ENCODE peak calls at places on chromosomes 6 and 20, in eight cellular contexts. One of them, this sample, is unnamed.

GRCh38 chr20:59829415-59830106 is 103.9 kb downstream of the SYCP2 start:
- DNase-seq in heart left ventricle: no peak
- DNase-seq in AG10803: no peak
- DNase-seq in neural crest cell: no peak
- DNase-seq in cardiac muscle cell: no peak
- DNase-seq in Calu3: no peak
- DNase-seq in dorsolateral prefrontal cortex: no peak
- DNase-seq in GM10248: peak
- DNase-seq in this sample: no peak

GRCh38 chr20:36463212-36464061 is 77.9 kb upstream of the MYL9 start:
- DNase-seq in heart left ventricle: no peak
- DNase-seq in AG10803: no peak
- DNase-seq in neural crest cell: no peak
- DNase-seq in cardiac muscle cell: no peak
- DNase-seq in Calu3: no peak
- DNase-seq in dorsolateral prefrontal cortex: no peak
- DNase-seq in GM10248: no peak
- DNase-seq in this sample: no peak

GRCh38 chr20:55353206-55353605 is 652.1 kb downstream of the CBLN4 start:
- DNase-seq in heart left ventricle: no peak
- DNase-seq in AG10803: no peak
- DNase-seq in neural crest cell: no peak
- DNase-seq in cardiac muscle cell: no peak
- DNase-seq in Calu3: no peak
- DNase-seq in dorsolateral prefrontal cortex: no peak
- DNase-seq in GM10248: no peak
- DNase-seq in this sample: no peak

GRCh38 chr20:57092900-57093238 is 173.6 kb downstream of the BMP7 start:
- DNase-seq in heart left ventricle: no peak
- DNase-seq in AG10803: no peak
- DNase-seq in neural crest cell: no peak
- DNase-seq in cardiac muscle cell: no peak
- DNase-seq in Calu3: no peak
- DNase-seq in dorsolateral prefrontal cortex: no peak
- DNase-seq in GM10248: no peak
- DNase-seq in this sample: no peak

GRCh38 chr6:85669735-85670194 is 27.1 kb upstream of the SYNCRIP start:
- DNase-seq in heart left ventricle: no peak
- DNase-seq in AG10803: peak
- DNase-seq in neural crest cell: no peak
- DNase-seq in cardiac muscle cell: no peak
- DNase-seq in Calu3: peak
- DNase-seq in dorsolateral prefrontal cortex: no peak
- DNase-seq in GM10248: peak
- DNase-seq in this sample: no peak

GRCh38 chr20:20977786-20978185 is 128.4 kb downstream of the LINC00237 start:
- DNase-seq in heart left ventricle: no peak
- DNase-seq in AG10803: no peak
- DNase-seq in neural crest cell: no peak
- DNase-seq in cardiac muscle cell: no peak
- DNase-seq in Calu3: no peak
- DNase-seq in dorsolateral prefrontal cortex: no peak
- DNase-seq in GM10248: no peak
- DNase-seq in this sample: no peak

GRCh38 chr6:168147205-168147738 is 68.3 kb upstream of the FRMD1 start:
- DNase-seq in heart left ventricle: no peak
- DNase-seq in AG10803: no peak
- DNase-seq in neural crest cell: no peak
- DNase-seq in cardiac muscle cell: no peak
- DNase-seq in Calu3: no peak
- DNase-seq in dorsolateral prefrontal cortex: no peak
- DNase-seq in GM10248: no peak
- DNase-seq in this sample: no peak

GRCh38 chr6:155694429-155694795 is 238.8 kb upstream of the NOX3 start:
- DNase-seq in heart left ventricle: no peak
- DNase-seq in AG10803: no peak
- DNase-seq in neural crest cell: no peak
- DNase-seq in cardiac muscle cell: no peak
- DNase-seq in Calu3: no peak
- DNase-seq in dorsolateral prefrontal cortex: no peak
- DNase-seq in GM10248: no peak
- DNase-seq in this sample: no peak

GRCh38 chr6:35893246-35893645 is 27.7 kb downstream of the SRPK1 start:
- DNase-seq in heart left ventricle: no peak
- DNase-seq in AG10803: no peak
- DNase-seq in neural crest cell: no peak
- DNase-seq in cardiac muscle cell: no peak
- DNase-seq in Calu3: no peak
- DNase-seq in dorsolateral prefrontal cortex: no peak
- DNase-seq in GM10248: no peak
- DNase-seq in this sample: no peak

GRCh38 chr20:8930691-8931090 is 138.2 kb upstream of the PLCB4 start:
- DNase-seq in heart left ventricle: no peak
- DNase-seq in AG10803: peak
- DNase-seq in neural crest cell: no peak
- DNase-seq in cardiac muscle cell: no peak
- DNase-seq in Calu3: no peak
- DNase-seq in dorsolateral prefrontal cortex: no peak
- DNase-seq in GM10248: no peak
- DNase-seq in this sample: no peak

GRCh38 chr6:2920671-2921112 is 17.6 kb upstream of the SERPINB9 start:
- DNase-seq in heart left ventricle: no peak
- DNase-seq in AG10803: no peak
- DNase-seq in neural crest cell: no peak
- DNase-seq in cardiac muscle cell: no peak
- DNase-seq in Calu3: no peak
- DNase-seq in dorsolateral prefrontal cortex: no peak
- DNase-seq in GM10248: no peak
- DNase-seq in this sample: no peak

GRCh38 chr6:209432-210103 is 82.7 kb upstream of the DUSP22 start:
- DNase-seq in heart left ventricle: no peak
- DNase-seq in AG10803: no peak
- DNase-seq in neural crest cell: no peak
- DNase-seq in cardiac muscle cell: no peak
- DNase-seq in Calu3: no peak
- DNase-seq in dorsolateral prefrontal cortex: no peak
- DNase-seq in GM10248: peak
- DNase-seq in this sample: no peak

GRCh38 chr6:157966597-157966977 is 15.1 kb upstream of the SYNJ2 start:
- DNase-seq in heart left ventricle: no peak
- DNase-seq in AG10803: no peak
- DNase-seq in neural crest cell: no peak
- DNase-seq in cardiac muscle cell: no peak
- DNase-seq in Calu3: no peak
- DNase-seq in dorsolateral prefrontal cortex: no peak
- DNase-seq in GM10248: no peak
- DNase-seq in this sample: no peak

DNA sequence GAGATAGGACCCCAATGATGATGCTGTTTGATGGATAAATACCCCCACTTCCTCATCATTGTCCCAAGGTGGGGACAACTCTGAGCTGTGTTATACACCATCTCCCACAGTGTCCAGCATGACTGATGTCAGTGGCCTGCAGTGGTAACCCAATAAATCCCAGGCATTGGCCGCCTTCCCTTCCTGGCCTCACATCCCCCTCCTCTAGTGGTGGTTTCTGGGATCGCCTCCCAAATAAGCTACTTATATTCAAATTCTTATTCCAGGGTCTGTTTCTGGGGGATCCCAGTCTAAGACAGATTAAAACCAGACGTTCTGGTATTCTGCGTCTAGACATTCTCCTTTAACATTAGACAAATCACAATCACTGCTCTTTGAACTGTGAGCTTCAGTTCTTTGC is 90.6 kb downstream of the SCP2D1 start:
- DNase-seq in heart left ventricle: no peak
- DNase-seq in AG10803: no peak
- DNase-seq in neural crest cell: no peak
- DNase-seq in cardiac muscle cell: no peak
- DNase-seq in Calu3: no peak
- DNase-seq in dorsolateral prefrontal cortex: no peak
- DNase-seq in GM10248: no peak
- DNase-seq in this sample: no peak
- TF ChIP-seq CTCF in heart left ventricle: no peak
- TF ChIP-seq CTCF in AG10803: peak
- TF ChIP-seq CTCF in neural crest cell: no peak
- TF ChIP-seq CTCF in cardiac muscle cell: no peak
- TF ChIP-seq CTCF in Calu3: no peak
- TF ChIP-seq CTCF in dorsolateral prefrontal cortex: no peak
- TF ChIP-seq CTCF in GM10248: no peak
- TF ChIP-seq CTCF in this sample: no peak

GRCh38 chr6:28981833-28982475 is 23.2 kb downstream of the ZNF311 start:
- DNase-seq in heart left ventricle: peak
- DNase-seq in AG10803: peak
- DNase-seq in neural crest cell: peak
- DNase-seq in cardiac muscle cell: peak
- DNase-seq in Calu3: peak
- DNase-seq in dorsolateral prefrontal cortex: peak
- DNase-seq in GM10248: peak
- DNase-seq in this sample: peak
- TF ChIP-seq CTCF in heart left ventricle: no peak
- TF ChIP-seq CTCF in AG10803: peak
- TF ChIP-seq CTCF in neural crest cell: no peak
- TF ChIP-seq CTCF in cardiac muscle cell: no peak
- TF ChIP-seq CTCF in Calu3: no peak
- TF ChIP-seq CTCF in dorsolateral prefrontal cortex: peak
- TF ChIP-seq CTCF in GM10248: no peak
- TF ChIP-seq CTCF in this sample: peak

GRCh38 chr6:89492025-89492640 is 59.2 kb downstream of the ANKRD6 start:
- DNase-seq in heart left ventricle: no peak
- DNase-seq in AG10803: no peak
- DNase-seq in neural crest cell: no peak
- DNase-seq in cardiac muscle cell: no peak
- DNase-seq in Calu3: no peak
- DNase-seq in dorsolateral prefrontal cortex: no peak
- DNase-seq in GM10248: no peak
- DNase-seq in this sample: no peak

GRCh38 chr6:89495961-89496535 is 63.1 kb downstream of the ANKRD6 start:
- DNase-seq in heart left ventricle: no peak
- DNase-seq in AG10803: no peak
- DNase-seq in neural crest cell: no peak
- DNase-seq in cardiac muscle cell: no peak
- DNase-seq in Calu3: no peak
- DNase-seq in dorsolateral prefrontal cortex: no peak
- DNase-seq in GM10248: no peak
- DNase-seq in this sample: no peak

GRCh38 chr6:89489078-89489477 is 56.1 kb downstream of the ANKRD6 start:
- DNase-seq in heart left ventricle: no peak
- DNase-seq in AG10803: no peak
- DNase-seq in neural crest cell: no peak
- DNase-seq in cardiac muscle cell: no peak
- DNase-seq in Calu3: no peak
- DNase-seq in dorsolateral prefrontal cortex: no peak
- DNase-seq in GM10248: no peak
- DNase-seq in this sample: no peak

GRCh38 chr6:89488438-89488837 is 55.5 kb downstream of the ANKRD6 start:
- DNase-seq in heart left ventricle: no peak
- DNase-seq in AG10803: no peak
- DNase-seq in neural crest cell: no peak
- DNase-seq in cardiac muscle cell: no peak
- DNase-seq in Calu3: no peak
- DNase-seq in dorsolateral prefrontal cortex: no peak
- DNase-seq in GM10248: no peak
- DNase-seq in this sample: no peak

GRCh38 chr6:89494131-89494793 is 61.3 kb downstream of the ANKRD6 start:
- DNase-seq in heart left ventricle: no peak
- DNase-seq in AG10803: no peak
- DNase-seq in neural crest cell: no peak
- DNase-seq in cardiac muscle cell: no peak
- DNase-seq in Calu3: no peak
- DNase-seq in dorsolateral prefrontal cortex: no peak
- DNase-seq in GM10248: no peak
- DNase-seq in this sample: no peak
- TF ChIP-seq CTCF in heart left ventricle: no peak
- TF ChIP-seq CTCF in AG10803: no peak
- TF ChIP-seq CTCF in neural crest cell: peak
- TF ChIP-seq CTCF in cardiac muscle cell: no peak
- TF ChIP-seq CTCF in Calu3: no peak
- TF ChIP-seq CTCF in dorsolateral prefrontal cortex: no peak
- TF ChIP-seq CTCF in GM10248: no peak
- TF ChIP-seq CTCF in this sample: peak

GRCh38 chr6:41037107-41037900 is 1.7 kb downstream of the UNC5CL start:
- DNase-seq in heart left ventricle: no peak
- DNase-seq in AG10803: no peak
- DNase-seq in neural crest cell: no peak
- DNase-seq in cardiac muscle cell: no peak
- DNase-seq in Calu3: no peak
- DNase-seq in dorsolateral prefrontal cortex: no peak
- DNase-seq in GM10248: no peak
- DNase-seq in this sample: no peak

GRCh38 chr6:41040911-41041536 is 1.2 kb upstream of the TSPO2 start:
- DNase-seq in heart left ventricle: no peak
- DNase-seq in AG10803: no peak
- DNase-seq in neural crest cell: no peak
- DNase-seq in cardiac muscle cell: no peak
- DNase-seq in Calu3: no peak
- DNase-seq in dorsolateral prefrontal cortex: no peak
- DNase-seq in GM10248: no peak
- DNase-seq in this sample: no peak

GRCh38 chr6:41036601-41037000 is 2.4 kb downstream of the UNC5CL start:
- DNase-seq in heart left ventricle: no peak
- DNase-seq in AG10803: no peak
- DNase-seq in neural crest cell: no peak
- DNase-seq in cardiac muscle cell: no peak
- DNase-seq in Calu3: no peak
- DNase-seq in dorsolateral prefrontal cortex: no peak
- DNase-seq in GM10248: no peak
- DNase-seq in this sample: no peak

GRCh38 chr6:41040101-41040910 is 1.3 kb upstream of the UNC5CL start:
- DNase-seq in heart left ventricle: no peak
- DNase-seq in AG10803: no peak
- DNase-seq in neural crest cell: no peak
- DNase-seq in cardiac muscle cell: no peak
- DNase-seq in Calu3: peak
- DNase-seq in dorsolateral prefrontal cortex: no peak
- DNase-seq in GM10248: no peak
- DNase-seq in this sample: no peak

DNA sequence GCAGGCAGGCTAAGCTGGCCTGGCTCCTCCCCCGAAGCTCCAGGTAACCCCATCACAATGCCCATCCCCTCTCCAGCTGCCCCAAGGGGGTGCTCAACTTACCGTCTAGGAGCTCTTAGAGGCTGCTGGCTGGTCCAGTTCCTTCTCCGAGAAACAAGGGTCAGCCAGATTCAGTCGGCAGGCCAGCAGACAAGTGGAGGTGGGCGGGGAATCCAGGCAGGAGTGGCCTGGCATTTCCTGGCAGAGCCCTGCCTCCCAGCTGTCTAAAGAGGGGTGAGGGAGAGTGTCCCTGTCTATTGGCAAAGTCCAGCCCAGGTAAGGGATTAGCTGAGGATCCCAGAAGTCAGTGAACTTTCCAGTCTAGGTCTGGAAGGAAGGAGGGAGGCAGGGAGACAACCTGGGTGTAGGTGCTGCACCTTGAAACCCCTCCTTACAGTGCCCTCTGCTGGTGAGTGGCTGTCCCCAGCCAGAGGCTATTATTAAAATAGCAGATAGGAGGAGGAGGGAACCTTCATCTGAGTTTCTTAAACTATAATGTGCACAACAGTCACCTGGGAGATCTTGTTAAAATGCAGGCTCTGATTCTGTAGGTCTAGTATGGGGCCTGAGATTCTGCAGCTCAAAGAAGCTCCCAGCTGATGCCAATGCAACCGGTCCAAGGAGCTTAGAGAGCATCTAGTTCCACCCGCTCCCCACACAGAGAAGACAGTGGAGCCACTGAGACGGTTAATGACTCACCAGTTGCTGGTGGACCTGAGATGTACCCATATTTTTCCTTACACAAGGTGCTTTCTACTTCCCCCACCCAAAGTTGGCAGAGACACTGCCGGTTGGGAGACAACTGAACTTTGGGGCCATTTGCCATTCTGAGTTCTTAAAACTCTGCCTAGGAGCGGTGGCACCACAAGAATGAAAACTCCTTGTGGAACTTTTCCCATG is at the start of gene UNC5CL:
- DNase-seq in heart left ventricle: no peak
- DNase-seq in AG10803: peak
- DNase-seq in neural crest cell: peak
- DNase-seq in cardiac muscle cell: peak
- DNase-seq in Calu3: peak
- DNase-seq in dorsolateral prefrontal cortex: no peak
- DNase-seq in GM10248: peak
- DNase-seq in this sample: no peak
- TF ChIP-seq CTCF in heart left ventricle: peak
- TF ChIP-seq CTCF in AG10803: peak
- TF ChIP-seq CTCF in neural crest cell: peak
- TF ChIP-seq CTCF in cardiac muscle cell: peak
- TF ChIP-seq CTCF in Calu3: peak
- TF ChIP-seq CTCF in dorsolateral prefrontal cortex: peak
- TF ChIP-seq CTCF in GM10248: peak
- TF ChIP-seq CTCF in this sample: peak

This sample was measured in progenitor cell of endocrine pancreas.